ENCODE peak calls at places on chromosomes 3 and 15, in seven cellular contexts. C, U, I, N, D, G and T are unnamed samples.

GRCh38 chr3:72829701-72830100 is 18.5 kb downstream of the SHQ1 start:
- DNase-seq in I (no peak), N (no peak), D (no peak), C (no peak), G (no peak), U (no peak), T (no peak)

GRCh38 chr3:66692108-66692750 is 191.4 kb upstream of the LRIG1 start:
- DNase-seq in G (no peak), D (no peak), C (no peak), N (no peak), U (no peak), I (no peak), T (no peak)

GRCh38 chr3:126551839-126552687 is 6.7 kb downstream of the C3orf22 start:
- DNase-seq in C (peak), N (no peak), D (no peak), I (no peak), G (no peak), U (no peak), T (no peak)

GRCh38 chr3:33131328-33132018 is 17.7 kb downstream of the CRTAP start:
- DNase-seq in G (peak), D (peak), U (peak), N (peak), I (no peak), C (no peak), T (peak)

GRCh38 chr3:169241928-169242751 is 421.4 kb downstream of the MECOM start:
- DNase-seq in D (no peak), U (no peak), G (no peak), N (no peak), I (no peak), C (no peak), T (no peak)

GRCh38 chr3:123733805-123734526 is 149.1 kb upstream of the HACD2 start:
- DNase-seq in C (no peak), I (no peak), G (no peak), U (no peak), N (no peak), D (no peak), T (no peak)

GRCh38 chr3:120685411-120685810 is 3.4 kb upstream of the HGD start:
- DNase-seq in N (no peak), U (no peak), C (no peak), I (no peak), G (no peak), D (no peak), T (no peak)

GRCh38 chr3:188979236-188979635 is 192.5 kb upstream of the TPRG1 start:
- DNase-seq in I (no peak), D (no peak), G (no peak), C (no peak), N (no peak), U (no peak), T (no peak)

GRCh38 chr3:177111541-177111949 is 85.7 kb downstream of the TBL1XR1 start:
- DNase-seq in D (no peak), G (no peak), U (no peak), I (no peak), C (no peak), N (no peak), T (no peak)

GRCh38 chr3:152291649-152292066 is 22.9 kb downstream of the MBNL1 start:
- DNase-seq in G (no peak), N (no peak), C (no peak), I (no peak), U (no peak), D (no peak), T (no peak)

GRCh38 chr15:52080031-52080430 is 32.5 kb downstream of the BCL2L10 start:
- DNase-seq in C (no peak), I (no peak), N (no peak), U (no peak), G (no peak), D (no peak), T (no peak)

GRCh38 chr3:113897373-113897777 is 50.4 kb upstream of the ZDHHC23 start:
- DNase-seq in G (no peak), C (no peak), I (no peak), N (no peak), D (no peak), U (peak), T (no peak)

GRCh38 chr3:169667710-169668080 is 4.2 kb upstream of the MECOM start:
- DNase-seq in D (no peak), C (no peak), I (no peak), U (peak), N (no peak), G (no peak), T (no peak)

GRCh38 chr3:118228151-118228550 is 806.5 kb downstream of the IGSF11 start:
- DNase-seq in G (no peak), N (no peak), D (no peak), U (no peak), I (no peak), C (no peak), T (no peak)

GRCh38 chr15:35068861-35069260 is 16.2 kb downstream of the NANOGP8 start:
- DNase-seq in U (no peak), D (no peak), C (no peak), I (no peak), G (no peak), N (no peak), T (no peak)

GRCh38 chr3:124845406-124845805 is 41.8 kb downstream of the ITGB5 start:
- DNase-seq in G (no peak), U (no peak), I (no peak), D (no peak), N (no peak), C (peak), T (no peak)